ENCODE peak calls at places on chromosomes 3 and 15, in four cellular contexts. C is HFF-Myc, E is pancreas, Z is left ventricle myocardium inferior. J is an unnamed sample.

GRCh38 chr3:60000311-60001105 is 950.7 kb upstream of the CFAP20DC start:
- DNase-seq in E (no peak), Z (no peak), C (no peak), J (no peak)

GRCh38 chr15:37078000-37078399 is 22.3 kb downstream of the MEIS2 start:
- DNase-seq in C (no peak), E (no peak), Z (no peak), J (no peak)

GRCh38 chr3:54320376-54320775 is 198.0 kb downstream of the CACNA2D3 start:
- DNase-seq in Z (no peak), E (no peak), C (no peak), J (peak; percentile 26)

GRCh38 chr3:160088492-160089137 is 100.0 kb downstream of the IL12A start:
- DNase-seq in Z (no peak), E (no peak), C (no peak), J (no peak)

GRCh38 chr3:195080125-195080524 is 190.8 kb downstream of the XXYLT1 start:
- DNase-seq in C (no peak), E (peak; percentile 24), Z (no peak), J (no peak)

GRCh38 chr15:45112592-45113379 is 1.2 kb downstream of the DUOX2 start:
- DNase-seq in E (no peak), C (no peak), Z (no peak), J (no peak)

GRCh38 chr3:100005670-100006393 is 108.5 kb downstream of the FILIP1L start:
- DNase-seq in E (no peak), C (no peak), Z (no peak), J (no peak)

GRCh38 chr3:24343084-24343783 is 151.4 kb downstream of the THRB start:
- DNase-seq in E (no peak), C (no peak), Z (no peak), J (no peak)

GRCh38 chr3:154783053-154784037 is 296.8 kb upstream of the MME start:
- DNase-seq in Z (no peak), E (no peak), C (no peak), J (no peak)

GRCh38 chr3:10519236-10519635 is 13.8 kb upstream of the ATP2B2 start:
- DNase-seq in E (peak; percentile 27), Z (no peak), C (no peak), J (peak; percentile 64)

GRCh38 chr3:49673131-49673714 is 928 bp upstream of the APEH start:
- DNase-seq in E (no peak), Z (no peak), C (no peak), J (no peak)

GRCh38 chr3:148450819-148451218 is 246.9 kb upstream of the AGTR1 start:
- DNase-seq in Z (no peak), E (no peak), C (no peak), J (no peak)

GRCh38 chr3:130918328-130918727 is 24.4 kb downstream of the ATP2C1 start:
- DNase-seq in Z (no peak), C (no peak), E (no peak), J (no peak)

GRCh38 chr3:69791919-69792399 is 52.7 kb downstream of the MITF start:
- DNase-seq in E (no peak), C (no peak), Z (no peak), J (no peak)

GRCh38 chr3:10173926-10174435 is 9.3 kb downstream of the IRAK2 start:
- DNase-seq in E (no peak), C (peak; percentile 60), Z (peak; percentile 63), J (peak; percentile 86)

GRCh38 chr3:1442271-1442670 is 349.4 kb downstream of the CNTN6 start:
- DNase-seq in E (no peak), Z (no peak), C (no peak), J (no peak)

GRCh38 chr15:43939070-43939469 is 112.3 kb downstream of the WDR76 start:
- DNase-seq in E (no peak), Z (no peak), C (no peak), J (peak; percentile 28)

GRCh38 chr15:37880009-37880834 is 54.2 kb upstream of the TMCO5A start:
- DNase-seq in E (no peak), C (no peak), Z (no peak), J (no peak)

GRCh38 chr15:68369931-68370767 is 61.8 kb downstream of the ITGA11 start:
- DNase-seq in C (no peak), E (no peak), Z (no peak), J (no peak)

GRCh38 chr3:196227629-196228493 is 11.5 kb downstream of the SLC51A start:
- DNase-seq in E (no peak), C (no peak), Z (no peak), J (no peak)

GRCh38 chr3:135766113-135766512 is 199.4 kb upstream of the PPP2R3A start:
- DNase-seq in Z (no peak), E (no peak), C (no peak), J (no peak)

GRCh38 chr3:165393458-165393857 is 197.3 kb upstream of the SLITRK3 start:
- DNase-seq in C (no peak), Z (no peak), E (no peak), J (no peak)

GRCh38 chr3:160450846-160451245 is 1.3 kb upstream of the TRIM59 start:
- DNase-seq in C (peak; percentile 54), E (no peak), Z (no peak), J (peak; percentile 54)

GRCh38 chr15:39613861-39614260 is 33.0 kb downstream of the THBS1 start:
- DNase-seq in Z (no peak), E (no peak), C (no peak), J (no peak)

GRCh38 chr15:83692820-83693581 is 39.1 kb downstream of the ADAMTSL3 start:
- DNase-seq in E (no peak), Z (no peak), C (no peak), J (no peak)

GRCh38 chr3:29064085-29064484 is 216.8 kb upstream of the RBMS3 start:
- DNase-seq in Z (no peak), C (peak; percentile 87), E (no peak), J (no peak)

GRCh38 chr3:185157347-185157746 is 4.5 kb upstream of the C3orf70 start:
- DNase-seq in Z (no peak), E (no peak), C (no peak), J (no peak)

GRCh38 chr15:44536298-44536961 is 517 bp upstream of the EIF3J start:
- DNase-seq in E (peak; percentile 89), Z (peak; percentile 86), C (peak; percentile 62), J (peak; percentile 92)

GRCh38 chr3:194573680-194574437 is 59.4 kb downstream of the TMEM44 start:
- DNase-seq in C (no peak), E (no peak), Z (no peak), J (peak; percentile 42)

GRCh38 chr3:132284756-132285619 is 32.2 kb upstream of the ACP3 start:
- DNase-seq in E (no peak), C (no peak), Z (no peak), J (no peak)
- H3K4me3 ChIP-seq in E (no peak overlapping the region), C (no peak overlapping the region), Z (peak overlapping the region; percentile 10), J (no peak overlapping the region)

GRCh38 chr3:128270559-128271492 is 117.5 kb downstream of the EEFSEC start:
- DNase-seq in Z (no peak), E (no peak), C (no peak), J (no peak)
- H3K4me3 ChIP-seq in Z (no peak overlapping the region), E (no peak overlapping the region), C (no peak overlapping the region), J (no peak overlapping the region)

GRCh38 chr15:98873441-98874218 is 134.0 kb downstream of the PGPEP1L start:
- DNase-seq in Z (no peak), E (no peak), C (no peak), J (no peak)
- H3K4me3 ChIP-seq in Z (no peak overlapping the region), E (no peak overlapping the region), C (peak overlapping the region; percentile 30), J (no peak overlapping the region)

GRCh38 chr15:70535071-70535954 is 228.0 kb downstream of the UACA start:
- DNase-seq in Z (no peak), E (no peak), C (no peak), J (no peak)

GRCh38 chr15:70535955-70536338 is 227.4 kb downstream of the UACA start:
- DNase-seq in C (no peak), Z (no peak), E (no peak), J (no peak)

GRCh38 chr15:70532536-70533186 is 230.7 kb downstream of the UACA start:
- DNase-seq in Z (no peak), E (no peak), C (no peak), J (no peak)

GRCh38 chr15:70530906-70531305 is 232.5 kb downstream of the UACA start:
- DNase-seq in E (no peak), C (no peak), Z (no peak), J (no peak)

DNA sequence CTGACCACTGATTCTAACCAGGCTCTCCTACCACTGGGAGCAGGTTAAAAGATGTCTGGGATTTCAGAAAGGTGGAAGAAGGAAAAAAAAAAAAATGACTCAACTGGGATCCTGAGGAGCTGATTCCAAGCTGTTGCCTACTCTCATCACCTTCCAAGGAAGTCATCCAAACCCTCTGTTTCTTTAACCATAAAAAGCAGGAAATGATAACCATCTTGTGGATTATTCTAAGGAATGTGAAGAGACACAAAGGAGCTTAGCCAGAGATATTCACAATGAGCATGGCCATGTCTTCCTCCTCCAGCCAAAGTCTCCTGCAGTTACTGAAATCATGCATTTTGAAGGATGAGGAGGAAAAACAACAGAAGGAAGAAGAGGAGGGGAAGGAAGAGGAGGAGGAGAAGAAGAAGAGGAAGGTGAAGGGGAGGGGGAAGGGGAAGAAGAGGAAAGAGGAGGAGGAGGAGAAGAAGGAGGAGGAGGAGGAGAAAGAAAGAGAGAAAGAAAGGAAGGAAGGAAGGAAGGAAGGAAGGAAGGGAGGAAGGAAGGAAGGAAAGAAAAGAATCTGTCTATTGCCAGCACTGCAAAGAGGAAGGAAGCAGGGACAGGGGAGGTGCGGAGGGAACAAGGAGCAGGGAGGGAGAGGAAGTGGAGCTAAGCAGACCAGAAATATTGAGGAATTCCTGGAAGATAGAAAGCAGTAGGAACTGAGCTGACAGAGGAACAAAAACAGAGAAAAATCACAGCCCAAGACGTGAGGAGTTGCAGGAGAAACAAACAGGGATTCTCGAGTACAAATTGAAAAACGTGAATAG is 229.2 kb downstream of the UACA start:
- DNase-seq in Z (no peak), C (peak; percentile 20), E (no peak), J (no peak)
- H3K4me3 ChIP-seq in Z (no peak overlapping the region), C (no peak overlapping the region), E (no peak overlapping the region), J (no peak overlapping the region)

DNA sequence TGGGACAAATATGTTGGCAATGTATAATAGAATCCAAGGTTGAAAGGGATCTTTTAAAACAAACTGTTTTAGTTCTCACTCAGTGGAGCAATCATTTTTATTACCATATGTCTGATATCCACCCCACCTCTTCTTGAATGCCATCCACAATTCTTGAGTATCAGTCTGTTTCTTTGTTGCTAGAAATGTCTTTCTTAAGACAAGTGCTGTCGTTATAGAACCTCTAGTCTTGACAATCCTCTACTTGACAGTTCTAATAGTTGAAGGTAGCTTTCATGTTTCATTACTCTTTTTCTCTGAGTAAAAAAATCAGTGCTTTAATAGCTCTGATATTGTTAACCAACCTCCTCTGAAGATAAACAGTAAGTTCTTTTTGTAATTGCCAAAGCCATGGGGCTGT is 737.9 kb downstream of the MECOM start:
- DNase-seq in Z (no peak), C (no peak), E (no peak), J (no peak)
- H3K4me3 ChIP-seq in Z (no peak overlapping the region), C (no peak overlapping the region), E (no peak overlapping the region), J (no peak overlapping the region)

GRCh38 chr3:147380271-147380995 is 25.9 kb downstream of the ZIC4 start:
- DNase-seq in Z (no peak), E (no peak), C (no peak), J (no peak)
- H3K4me3 ChIP-seq in Z (no peak overlapping the region), E (no peak overlapping the region), C (no peak overlapping the region), J (no peak overlapping the region)